ENCODE peak calls at places on chromosome 21, in eight cellular contexts. D is AG08396; H is dorsolateral prefrontal cortex; M is NAMALWA; Z is hepatocyte; V is stimulated activated CD4-positive, alpha-beta T cell treated with anti-CD3 and anti-CD28 coated beads, Interleukin-2, amount 100 ng/mL, for 48 hours; X is neural crest cell; J is cardiac fibroblast. Q is an unnamed sample.

GRCh38 chr21:38819051-38819718 is 13.5 kb downstream of the ETS2 start:
- DNase-seq in D (no peak), H (no peak), M (no peak), Z (no peak), V (no peak), X (no peak), J (no peak), Q (no peak)

GRCh38 chr21:18155508-18156193 is 89.0 kb upstream of the CHODL start:
- DNase-seq in D (no peak), H (no peak), M (no peak), Z (no peak), V (no peak), X (no peak), J (peak; percentile 1), Q (peak; percentile 44)

GRCh38 chr21:36059823-36060158 is 535 bp downstream of the SETD4 start:
- DNase-seq in D (peak; percentile 56), H (no peak), M (no peak), Z (peak; percentile 70), V (no peak), X (no peak), J (no peak), Q (no peak)

GRCh38 chr21:33587792-33588484 is 546 bp downstream of the DONSON start:
- DNase-seq in D (peak; percentile 44), H (no peak), M (no peak), Z (peak; percentile 64), V (peak; percentile 4), X (no peak), J (peak; percentile 36), Q (peak; percentile 56)

GRCh38 chr21:42613756-42614155 is 39.7 kb upstream of the PDE9A start:
- DNase-seq in D (no peak), H (no peak), M (no peak), Z (no peak), V (no peak), X (no peak), J (no peak), Q (no peak)

GRCh38 chr21:25639167-25639921 is at the start of gene JAM2:
- DNase-seq in D (peak; percentile 61), H (no peak), M (peak; percentile 42), Z (peak; percentile 52), V (peak; percentile 27), X (peak; percentile 50), J (no peak), Q (peak; percentile 27)

GRCh38 chr21:46431448-46431847 is 27.2 kb upstream of the DIP2A start:
- DNase-seq in D (no peak), H (no peak), M (no peak), Z (no peak), V (no peak), X (no peak), J (no peak), Q (no peak)

GRCh38 chr21:28436286-28436932 is 556.3 kb downstream of the LTN1 start:
- DNase-seq in D (no peak), H (no peak), M (no peak), Z (peak; percentile 45), V (no peak), X (no peak), J (peak; percentile 85), Q (peak; percentile 78)

GRCh38 chr21:44392916-44393315 is 39.5 kb downstream of the TRPM2 start:
- DNase-seq in D (no peak), H (no peak), M (no peak), Z (no peak), V (no peak), X (no peak), J (peak; percentile 16), Q (no peak)

GRCh38 chr21:43021756-43022600 is 47.6 kb downstream of the PKNOX1 start:
- DNase-seq in D (no peak), H (no peak), M (no peak), Z (no peak), V (no peak), X (no peak), J (no peak), Q (no peak)

GRCh38 chr21:21109736-21110135 is 111.5 kb downstream of the NCAM2 start:
- DNase-seq in D (no peak), H (no peak), M (no peak), Z (no peak), V (no peak), X (no peak), J (no peak), Q (no peak)

GRCh38 chr21:40120944-40121575 is 253.8 kb downstream of the PCP4 start:
- DNase-seq in D (no peak), H (no peak), M (peak; percentile 43), Z (peak; percentile 50), V (no peak), X (no peak), J (peak; percentile 31), Q (no peak)

GRCh38 chr21:44734026-44734745 is 22.8 kb upstream of the TSPEAR start:
- DNase-seq in D (no peak), H (no peak), M (no peak), Z (no peak), V (no peak), X (no peak), J (no peak), Q (no peak)

GRCh38 chr21:44433791-44434567 is 21.3 kb upstream of the LRRC3 start:
- DNase-seq in D (no peak), H (no peak), M (no peak), Z (no peak), V (no peak), X (no peak), J (no peak), Q (no peak)

GRCh38 chr21:46078984-46079356 is 18.9 kb upstream of the COL6A2 start:
- DNase-seq in D (no peak), H (no peak), M (no peak), Z (no peak), V (no peak), X (no peak), J (no peak), Q (no peak)

GRCh38 chr21:34022557-34023335 is 50.6 kb upstream of the MRPS6 start:
- DNase-seq in D (no peak), H (no peak), M (peak; percentile 58), Z (no peak), V (peak; percentile 35), X (no peak), J (no peak), Q (peak; percentile 34)

GRCh38 chr21:15978158-15978805 is 248.5 kb downstream of the USP25 start:
- DNase-seq in D (no peak), H (no peak), M (no peak), Z (no peak), V (no peak), X (no peak), J (peak; percentile 27), Q (no peak)

GRCh38 chr21:38438476-38438893 is 59.8 kb downstream of the ERG start:
- DNase-seq in D (peak; percentile 36), H (no peak), M (no peak), Z (peak; percentile 49), V (no peak), X (no peak), J (peak; percentile 97), Q (peak; percentile 81)

GRCh38 chr21:35189077-35189863 is 140.2 kb upstream of the RUNX1 start:
- DNase-seq in D (peak; percentile 71), H (no peak), M (peak; percentile 86), Z (peak; percentile 30), V (no peak), X (no peak), J (peak; percentile 70), Q (no peak)

GRCh38 chr21:44692798-44693512 is 4.0 kb upstream of the KRTAP10-12 start:
- DNase-seq in D (no peak), H (no peak), M (no peak), Z (no peak), V (no peak), X (no peak), J (no peak), Q (no peak)

GRCh38 chr21:25997788-25998611 is 172.6 kb downstream of the APP start:
- DNase-seq in D (no peak), H (peak; percentile 56), M (no peak), Z (peak; percentile 22), V (no peak), X (no peak), J (peak; percentile 16), Q (peak; percentile 72)

GRCh38 chr21:45318146-45318555 is 30.5 kb upstream of the POFUT2 start:
- DNase-seq in D (no peak), H (no peak), M (no peak), Z (no peak), V (no peak), X (no peak), J (no peak), Q (no peak)

GRCh38 chr21:44357064-44357837 is 3.8 kb downstream of the TRPM2 start:
- DNase-seq in D (no peak), H (no peak), M (no peak), Z (no peak), V (no peak), X (no peak), J (no peak), Q (no peak)

GRCh38 chr21:26177187-26177586 is 6.6 kb upstream of the APP start:
- DNase-seq in D (no peak), H (peak; percentile 43), M (no peak), Z (no peak), V (no peak), X (no peak), J (peak; percentile 41), Q (no peak)

GRCh38 chr21:17387030-17387617 is 125.7 kb upstream of the CXADR start:
- DNase-seq in D (peak; percentile 41), H (no peak), M (peak; percentile 87), Z (peak; percentile 86), V (peak; percentile 56), X (peak; percentile 59), J (peak; percentile 78), Q (peak; percentile 81)

GRCh38 chr21:37463083-37463780 is 96.7 kb downstream of the DYRK1A start:
- DNase-seq in D (peak; percentile 25), H (no peak), M (peak; percentile 62), Z (peak; percentile 33), V (no peak), X (no peak), J (peak; percentile 70), Q (peak; percentile 64)

GRCh38 chr21:25506887-25507286 is 100.4 kb downstream of the MRPL39 start:
- DNase-seq in D (no peak), H (no peak), M (no peak), Z (no peak), V (no peak), X (no peak), J (peak; percentile 71), Q (no peak)

GRCh38 chr21:29586696-29587095 is 288.0 kb downstream of the BACH1 start:
- DNase-seq in D (no peak), H (no peak), M (no peak), Z (no peak), V (no peak), X (no peak), J (no peak), Q (no peak)

GRCh38 chr21:36156815-36157670 is at the start of gene DOP1B:
- DNase-seq in D (peak; percentile 19), H (no peak), M (peak; percentile 56), Z (no peak), V (peak; percentile 36), X (peak; percentile 39), J (no peak), Q (peak; percentile 25)

GRCh38 chr21:43352568-43353281 is 74.2 kb downstream of the SIK1 start:
- DNase-seq in D (peak; percentile 50), H (no peak), M (peak; percentile 100), Z (no peak), V (no peak), X (no peak), J (peak; percentile 45), Q (peak; percentile 50)

GRCh38 chr21:46155514-46156377 is at the start of gene FTCD:
- DNase-seq in D (no peak), H (peak; percentile 22), M (no peak), Z (peak; percentile 63), V (no peak), X (no peak), J (no peak), Q (no peak)

GRCh38 chr21:45699966-45700365 is 56.4 kb downstream of the PCBP3 start:
- DNase-seq in D (no peak), H (no peak), M (no peak), Z (no peak), V (no peak), X (no peak), J (no peak), Q (no peak)

GRCh38 chr21:10272216-10272615 is 249.2 kb upstream of the TPTE start:
- DNase-seq in D (no peak), H (no peak), M (no peak), Z (no peak), V (no peak), X (no peak), J (peak; percentile 13), Q (no peak)

GRCh38 chr21:45098867-45099266 is 24.5 kb downstream of the ADARB1 start:
- DNase-seq in D (no peak), H (no peak), M (peak; percentile 46), Z (no peak), V (no peak), X (no peak), J (peak; percentile 30), Q (peak; percentile 70)

Q was measured in dermis blood vessel endothelial cell.